ENCODE peak calls at places on chromosome 5, in ten cellular contexts. G, S, X, I, T, N, P, U, Z and H are unnamed samples.

GRCh38 chr5:95861858-95862561 is 39.5 kb upstream of the GLRX start:
- ATAC-seq in N (peak), U (no peak), Z (no peak), I (no peak), X (no peak), S (no peak), G (peak), T (no peak), P (peak), H (peak)

GRCh38 chr5:126808619-126809018 is 31.7 kb downstream of the LMNB1 start:
- ATAC-seq in T (no peak), Z (no peak), P (peak), X (no peak), G (no peak), I (no peak), N (no peak), S (peak), U (no peak), H (no peak)

GRCh38 chr5:102959055-102959454 is 160.9 kb downstream of the GIN1 start:
- ATAC-seq in T (no peak), U (no peak), N (no peak), G (no peak), Z (no peak), I (no peak), S (peak), P (peak), X (no peak), H (peak)

GRCh38 chr5:151130235-151130921 is 27.2 kb downstream of the ANXA6 start:
- ATAC-seq in S (no peak), X (no peak), G (no peak), Z (no peak), T (no peak), I (no peak), U (no peak), N (no peak), P (no peak), H (no peak)

GRCh38 chr5:135340568-135340967 is 58.5 kb downstream of the MACROH2A1 start:
- ATAC-seq in U (no peak), P (no peak), T (no peak), I (no peak), S (no peak), X (no peak), N (no peak), Z (no peak), G (no peak), H (no peak)

GRCh38 chr5:14669415-14669814 is 4.9 kb downstream of the OTULIN start:
- ATAC-seq in X (no peak), Z (no peak), P (no peak), U (no peak), S (no peak), N (no peak), G (no peak), I (no peak), T (no peak), H (no peak)

GRCh38 chr5:75550597-75550996 is 38.9 kb downstream of the POLK start:
- ATAC-seq in T (no peak), X (no peak), I (no peak), N (no peak), G (no peak), S (no peak), P (no peak), Z (no peak), U (no peak), H (no peak)

GRCh38 chr5:65803699-65804426 is 81.9 kb downstream of the NLN start:
- ATAC-seq in N (peak), T (peak), U (peak), S (peak), Z (peak), I (no peak), P (peak), X (peak), G (peak), H (peak)

GRCh38 chr5:73654861-73655318 is 28.9 kb downstream of the ARHGEF28 start:
- ATAC-seq in X (no peak), S (no peak), P (no peak), I (no peak), N (no peak), U (no peak), G (no peak), Z (no peak), T (no peak), H (no peak)

GRCh38 chr5:386432-387341 is 56.3 kb upstream of the EXOC3 start:
- ATAC-seq in S (no peak), P (no peak), Z (no peak), G (no peak), U (no peak), N (no peak), I (no peak), X (no peak), T (no peak), H (no peak)

GRCh38 chr5:80268916-80269315 is 13.1 kb upstream of the SERINC5 start:
- ATAC-seq in X (peak), I (no peak), S (no peak), Z (no peak), T (peak), G (no peak), N (peak), U (no peak), P (no peak), H (peak)

GRCh38 chr5:140220698-140221064 is 45.7 kb downstream of the CYSTM1 start:
- ATAC-seq in N (no peak), S (no peak), G (no peak), I (no peak), X (no peak), P (no peak), T (no peak), Z (no peak), U (no peak), H (no peak)

GRCh38 chr5:158164648-158165047 is 305.7 kb upstream of the CLINT1 start:
- ATAC-seq in N (no peak), S (no peak), Z (no peak), P (no peak), X (no peak), I (no peak), T (no peak), G (no peak), U (no peak), H (no peak)

GRCh38 chr5:65812648-65813047 is 90.6 kb downstream of the NLN start:
- ATAC-seq in N (no peak), G (no peak), X (peak), P (no peak), I (no peak), S (no peak), Z (peak), U (no peak), T (no peak), H (peak)

GRCh38 chr5:172648008-172648359 is 6.9 kb downstream of the NEURL1B start:
- ATAC-seq in P (no peak), G (no peak), T (no peak), I (no peak), U (no peak), N (no peak), X (no peak), S (no peak), Z (no peak), H (no peak)

GRCh38 chr5:83428126-83428525 is 43.4 kb upstream of the VCAN start:
- ATAC-seq in G (no peak), T (no peak), S (no peak), P (no peak), I (no peak), N (no peak), Z (no peak), U (no peak), X (no peak), H (no peak)

GRCh38 chr5:44887722-44888121 is 79.0 kb downstream of the MRPS30 start:
- ATAC-seq in U (no peak), G (no peak), T (no peak), Z (no peak), P (no peak), S (no peak), I (no peak), X (no peak), N (no peak), H (no peak)

GRCh38 chr5:6274846-6275543 is 103.4 kb downstream of the MED10 start:
- ATAC-seq in Z (peak), P (no peak), I (no peak), G (peak), X (no peak), N (peak), S (no peak), U (no peak), T (no peak), H (peak)

GRCh38 chr5:59275537-59276276 is 617.8 kb downstream of the PDE4D start:
- ATAC-seq in N (peak), X (no peak), I (peak), U (peak), S (peak), T (no peak), P (peak), G (peak), Z (no peak), H (peak)

GRCh38 chr5:10990626-10991025 is 229.6 kb upstream of the DAP start:
- ATAC-seq in G (no peak), I (no peak), Z (no peak), N (no peak), T (no peak), X (no peak), S (no peak), P (no peak), U (no peak), H (no peak)

GRCh38 chr5:75461679-75462078 is 49.8 kb downstream of the CERT1 start:
- ATAC-seq in X (no peak), Z (peak), G (no peak), S (no peak), U (no peak), T (peak), I (no peak), P (no peak), N (peak), H (peak)

GRCh38 chr5:39475055-39475454 is 50.3 kb upstream of the DAB2 start:
- ATAC-seq in Z (no peak), T (no peak), P (no peak), N (no peak), X (no peak), I (peak), U (no peak), G (no peak), S (peak), H (no peak)

GRCh38 chr5:72378636-72379289 is 58.6 kb downstream of the PTCD2 start:
- ATAC-seq in I (peak), U (no peak), X (no peak), T (no peak), N (no peak), Z (no peak), S (peak), G (no peak), P (peak), H (no peak)

GRCh38 chr5:97986069-97986468 is 787.4 kb upstream of the RGMB start:
- ATAC-seq in X (no peak), Z (no peak), U (no peak), P (no peak), S (no peak), I (no peak), T (no peak), N (no peak), G (no peak), H (no peak)

GRCh38 chr5:181223729-181224389 is 778 bp downstream of the TRIM41 start:
- ATAC-seq in P (peak), T (peak), N (peak), S (peak), Z (peak), X (peak), I (peak), U (peak), G (peak), H (peak)

GRCh38 chr5:61055434-61056006 is 106.7 kb downstream of the SMIM15 start:
- ATAC-seq in X (no peak), G (no peak), Z (no peak), U (no peak), I (peak), P (peak), S (no peak), T (no peak), N (no peak), H (no peak)

GRCh38 chr5:137516251-137516797 is 17.2 kb upstream of the SPOCK1 start:
- ATAC-seq in S (no peak), P (no peak), X (no peak), I (no peak), Z (no peak), G (no peak), N (no peak), T (no peak), U (no peak), H (no peak)

GRCh38 chr5:10220253-10220652 is 29.4 kb downstream of the ATPSCKMT start:
- ATAC-seq in N (no peak), X (no peak), Z (no peak), S (no peak), U (no peak), I (no peak), G (no peak), P (peak), T (no peak), H (no peak)

GRCh38 chr5:32069396-32069795 is 104.7 kb downstream of the GOLPH3 start:
- ATAC-seq in S (no peak), N (no peak), X (no peak), G (no peak), I (no peak), Z (no peak), U (no peak), P (no peak), T (no peak), H (no peak)